ENCODE peak calls at places on chromosome 14, in seven cellular contexts. I is SK-N-SH, X is GM12892, W is K562, Q is HepG2, U is GM12878, G is H1. F is an unnamed sample.

GRCh38 chr14:104639889-104640548 is 35.4 kb upstream of the TMEM179 start:
- DNase-seq in I (peak), X (peak), W (peak), Q (peak), U (no peak), G (peak), F (peak)

GRCh38 chr14:56150018-56150417 is 31.8 kb downstream of the PELI2 start:
- DNase-seq in I (no peak), X (no peak), W (no peak), Q (no peak), U (no peak), G (no peak), F (no peak)

GRCh38 chr14:104724407-104724980 is 465 bp downstream of the ADSS1 start:
- DNase-seq in I (peak), X (no peak), W (peak), Q (no peak), U (no peak), G (no peak), F (no peak)

GRCh38 chr14:61599959-61600358 is 95.4 kb upstream of the HIF1A start:
- DNase-seq in I (no peak), X (no peak), W (no peak), Q (no peak), U (no peak), G (no peak), F (no peak)

GRCh38 chr14:102923201-102923919 is 897 bp downstream of the AMN start:
- DNase-seq in I (no peak), X (no peak), W (no peak), Q (peak), U (no peak), G (no peak), F (no peak)

GRCh38 chr14:86796221-86797074 is 1196.5 kb downstream of the GALC start:
- DNase-seq in I (no peak), X (no peak), W (no peak), Q (peak), U (no peak), G (no peak), F (no peak)

GRCh38 chr14:43934102-43934501 is 573.0 kb downstream of the FSCB start:
- DNase-seq in I (no peak), X (no peak), W (no peak), Q (no peak), U (no peak), G (no peak), F (no peak)

GRCh38 chr14:71636076-71636475 is 296.2 kb upstream of the RGS6 start:
- DNase-seq in I (no peak), X (no peak), W (no peak), Q (no peak), U (no peak), G (no peak), F (no peak)

GRCh38 chr14:37091651-37092050 is 80.8 kb downstream of the SLC25A21 start:
- DNase-seq in I (no peak), X (no peak), W (no peak), Q (no peak), U (no peak), G (no peak), F (no peak)

GRCh38 chr14:73720636-73721035 is 6.5 kb upstream of the PNMA1 start:
- DNase-seq in I (peak), X (no peak), W (no peak), Q (no peak), U (no peak), G (no peak), F (no peak)

GRCh38 chr14:61860294-61860918 is 98.2 kb downstream of the SNAPC1 start:
- DNase-seq in I (peak), X (peak), W (peak), Q (peak), U (peak), G (no peak), F (peak)

GRCh38 chr14:53663709-53664108 is 292.9 kb downstream of the BMP4 start:
- DNase-seq in I (no peak), X (no peak), W (no peak), Q (peak), U (no peak), G (peak), F (no peak)

GRCh38 chr14:26917086-26917485 is 319.3 kb upstream of the NOVA1 start:
- DNase-seq in I (peak), X (no peak), W (peak), Q (peak), U (no peak), G (no peak), F (no peak)

GRCh38 chr14:94056579-94057308 is 24.3 kb downstream of the DDX24 start:
- DNase-seq in I (no peak), X (no peak), W (no peak), Q (no peak), U (peak), G (no peak), F (no peak)

GRCh38 chr14:29749327-29749726 is 178.3 kb downstream of the PRKD1 start:
- DNase-seq in I (no peak), X (no peak), W (no peak), Q (no peak), U (no peak), G (no peak), F (no peak)

GRCh38 chr14:72952171-72952570 is 25.9 kb downstream of the DCAF4 start:
- DNase-seq in I (no peak), X (no peak), W (no peak), Q (no peak), U (no peak), G (no peak), F (no peak)

GRCh38 chr14:53214384-53214783 is 61.3 kb upstream of the DDHD1 start:
- DNase-seq in I (no peak), X (no peak), W (no peak), Q (no peak), U (no peak), G (no peak), F (no peak)

GRCh38 chr14:54220122-54220691 is 176.6 kb upstream of the CDKN3 start:
- DNase-seq in I (peak), X (no peak), W (no peak), Q (no peak), U (no peak), G (no peak), F (no peak)

GRCh38 chr14:72597834-72598233 is 296.1 kb downstream of the DPF3 start:
- DNase-seq in I (no peak), X (no peak), W (no peak), Q (no peak), U (no peak), G (no peak), F (no peak)

GRCh38 chr14:78401866-78402265 is 231.7 kb downstream of the NRXN3 start:
- DNase-seq in I (no peak), X (no peak), W (no peak), Q (no peak), U (no peak), G (no peak), F (no peak)

GRCh38 chr14:95515523-95516517 is 630 bp downstream of the SYNE3 start:
- DNase-seq in I (peak), X (peak), W (peak), Q (peak), U (no peak), G (no peak), F (peak)

GRCh38 chr14:38623661-38624060 is 367.8 kb upstream of the CLEC14A start:
- DNase-seq in I (no peak), X (no peak), W (no peak), Q (no peak), U (no peak), G (no peak), F (no peak)

GRCh38 chr14:23366163-23366921 is 1.4 kb upstream of the EFS start:
- DNase-seq in I (peak), X (no peak), W (no peak), Q (no peak), U (no peak), G (no peak), F (no peak)

GRCh38 chr14:75842624-75843023 is 139.2 kb downstream of the TGFB3 start:
- DNase-seq in I (peak), X (no peak), W (peak), Q (no peak), U (no peak), G (no peak), F (no peak)

GRCh38 chr14:30440986-30441385 is 118.0 kb upstream of the G2E3 start:
- DNase-seq in I (no peak), X (no peak), W (no peak), Q (no peak), U (no peak), G (no peak), F (no peak)

GRCh38 chr14:72883963-72884362 is 9.9 kb downstream of the DPF3 start:
- DNase-seq in I (no peak), X (no peak), W (no peak), Q (no peak), U (peak), G (no peak), F (no peak)

GRCh38 chr14:70907996-70908917 is 998 bp downstream of the PCNX1 start:
- DNase-seq in I (peak), X (peak), W (peak), Q (peak), U (no peak), G (peak), F (peak)

GRCh38 chr14:96938946-96939345 is 141.8 kb downstream of the VRK1 start:
- DNase-seq in I (no peak), X (no peak), W (peak), Q (no peak), U (no peak), G (no peak), F (peak)
- TF ChIP-seq TAF1 in I (no peak), X (no peak), W (no peak), Q (no peak), U (no peak), G (no peak), F (no peak)

DNA sequence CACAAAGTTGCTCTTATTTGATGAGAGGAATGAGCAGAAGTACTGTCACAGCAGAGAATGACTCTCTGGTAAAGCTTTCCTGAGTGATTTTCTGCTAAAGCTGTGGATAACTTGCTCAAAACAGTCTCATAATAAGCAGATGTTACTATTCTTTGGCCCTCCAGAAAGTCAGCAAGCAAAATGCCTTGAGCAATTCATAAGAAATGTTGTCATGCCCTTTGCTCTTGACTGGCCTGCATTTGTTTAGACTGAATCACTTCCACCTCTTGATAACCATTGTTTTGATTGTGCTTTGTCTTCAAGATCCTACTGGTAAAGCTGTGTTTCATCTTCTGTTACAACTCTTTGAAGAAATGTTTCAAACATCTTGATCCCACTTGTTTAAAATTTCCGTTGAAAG is 457.9 kb upstream of the FOXG1 start:
- DNase-seq in I (no peak), X (no peak), W (no peak), Q (no peak), U (no peak), G (no peak), F (no peak)
- TF ChIP-seq TAF1 in I (no peak), X (no peak), W (no peak), Q (no peak), U (no peak), G (no peak), F (no peak)

DNA sequence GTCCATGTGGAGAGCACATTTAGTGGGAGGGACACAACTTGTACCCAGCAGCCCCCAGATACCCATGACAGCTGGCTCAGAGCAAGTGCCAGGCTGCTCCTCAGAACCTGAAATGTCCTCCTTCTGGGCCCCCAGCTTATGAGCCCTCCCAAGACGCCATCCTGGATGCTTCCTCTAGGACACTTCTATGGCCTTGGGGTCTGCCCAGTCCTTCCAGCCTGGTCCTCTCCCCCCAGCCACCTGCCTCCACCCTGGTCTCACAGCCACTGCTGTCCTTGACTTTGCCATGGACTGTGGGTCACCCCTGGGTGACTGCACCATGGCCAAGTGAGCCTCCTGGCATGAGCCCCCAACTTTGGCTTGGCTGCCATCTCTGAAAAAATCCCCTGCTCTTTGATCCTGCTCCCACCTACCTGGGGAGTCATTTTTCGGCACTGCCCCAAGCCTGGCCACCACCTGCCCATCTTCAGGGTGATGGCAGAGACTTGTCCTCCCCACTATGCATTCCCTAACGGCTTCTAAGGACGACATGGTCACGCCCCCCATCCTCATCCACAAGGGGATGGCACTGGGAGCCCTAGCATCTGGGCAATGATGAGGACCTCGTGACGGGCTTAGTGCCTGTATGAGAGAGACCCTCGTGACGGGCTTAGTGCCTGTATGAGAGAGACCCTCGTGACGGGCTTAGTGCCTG is 323.7 kb downstream of the TMEM121 start:
- DNase-seq in I (no peak), X (no peak), W (no peak), Q (no peak), U (no peak), G (no peak), F (no peak)
- TF ChIP-seq TAF1 in I (no peak), X (no peak), W (no peak), Q (no peak), U (no peak), G (no peak), F (no peak)

DNA sequence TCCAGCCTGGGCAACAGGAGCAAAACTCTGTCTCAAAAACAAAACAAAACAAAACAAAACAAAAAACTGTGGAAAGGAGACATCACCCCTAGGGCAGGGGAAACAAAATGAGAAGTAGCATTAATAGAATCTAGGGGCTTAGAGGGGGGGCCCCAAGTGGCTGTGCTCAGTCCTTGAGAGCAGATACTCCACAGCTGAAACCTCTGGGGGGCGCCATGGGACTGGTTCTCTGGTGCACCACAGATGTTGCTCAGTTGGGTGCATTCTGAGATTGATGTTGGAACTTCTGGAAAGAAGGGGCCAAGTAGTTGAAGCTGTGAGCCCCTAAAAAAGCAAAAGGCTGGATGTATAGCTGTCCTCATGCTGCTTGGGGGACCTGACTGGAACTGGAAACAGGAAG is 11.8 kb upstream of the SYNE2 start:
- DNase-seq in I (no peak), X (no peak), W (no peak), Q (peak), U (no peak), G (no peak), F (no peak)
- TF ChIP-seq TAF1 in I (no peak), X (no peak), W (no peak), Q (no peak), U (no peak), G (no peak), F (no peak)

GRCh38 chr14:31705731-31706130 is 144.5 kb downstream of the NUBPL start:
- DNase-seq in I (no peak), X (no peak), W (no peak), Q (no peak), U (no peak), G (no peak), F (no peak)
- TF ChIP-seq TAF1 in I (no peak), X (no peak), W (no peak), Q (no peak), U (no peak), G (no peak), F (no peak)

DNA sequence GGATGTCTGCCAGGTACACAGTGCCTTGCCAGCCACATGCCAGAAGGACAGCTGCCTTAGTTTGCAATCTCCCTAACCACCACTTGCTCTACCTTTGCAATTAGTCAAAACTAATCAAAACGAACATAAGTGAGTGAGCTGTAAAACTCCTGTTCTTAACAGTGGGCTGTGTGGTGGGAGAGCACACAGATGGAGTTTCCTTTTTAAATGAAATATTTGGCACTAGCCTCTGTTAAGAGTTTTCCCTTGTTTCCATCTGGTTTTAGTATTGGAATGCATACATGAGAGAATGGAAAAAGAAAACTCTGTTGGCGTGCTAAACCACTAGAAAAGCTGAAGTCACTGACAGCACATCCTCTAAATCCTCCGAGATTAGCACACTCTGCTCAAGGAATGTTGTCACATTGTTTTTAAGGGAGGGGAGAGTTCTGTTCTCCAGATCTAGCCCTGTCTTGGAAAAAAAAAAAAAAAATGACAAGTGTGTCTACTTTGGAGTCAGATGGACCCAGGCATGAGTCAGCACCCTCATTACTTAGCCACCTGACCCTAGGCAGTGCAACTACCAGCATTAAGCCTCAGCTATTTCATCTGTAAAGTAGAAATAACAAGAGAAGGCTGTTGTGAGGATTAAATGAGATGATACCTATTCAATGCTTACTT is 83.9 kb downstream of the STXBP6 start:
- DNase-seq in I (no peak), X (no peak), W (no peak), Q (no peak), U (no peak), G (no peak), F (no peak)
- TF ChIP-seq TAF1 in I (no peak), X (no peak), W (no peak), Q (no peak), U (no peak), G (no peak), F (no peak)

GRCh38 chr14:69726761-69727511 is 40.0 kb upstream of the SRSF5 start:
- DNase-seq in I (peak), X (peak), W (peak), Q (peak), U (peak), G (no peak), F (peak)
- TF ChIP-seq TAF1 in I (no peak), X (peak), W (no peak), Q (no peak), U (no peak), G (no peak), F (no peak)

GRCh38 chr14:100981808-100982207 is 78.3 kb upstream of the RTL1 start:
- DNase-seq in I (no peak), X (no peak), W (no peak), Q (no peak), U (no peak), G (no peak), F (no peak)

GRCh38 chr14:100983710-100984109 is 80.2 kb upstream of the RTL1 start:
- DNase-seq in I (no peak), X (no peak), W (no peak), Q (no peak), U (no peak), G (no peak), F (no peak)

GRCh38 chr14:100980823-100981222 is 77.3 kb upstream of the RTL1 start:
- DNase-seq in I (no peak), X (no peak), W (no peak), Q (no peak), U (no peak), G (no peak), F (no peak)

GRCh38 chr14:100982764-100983163 is 79.2 kb upstream of the RTL1 start:
- DNase-seq in I (no peak), X (no peak), W (no peak), Q (no peak), U (no peak), G (no peak), F (no peak)

DNA sequence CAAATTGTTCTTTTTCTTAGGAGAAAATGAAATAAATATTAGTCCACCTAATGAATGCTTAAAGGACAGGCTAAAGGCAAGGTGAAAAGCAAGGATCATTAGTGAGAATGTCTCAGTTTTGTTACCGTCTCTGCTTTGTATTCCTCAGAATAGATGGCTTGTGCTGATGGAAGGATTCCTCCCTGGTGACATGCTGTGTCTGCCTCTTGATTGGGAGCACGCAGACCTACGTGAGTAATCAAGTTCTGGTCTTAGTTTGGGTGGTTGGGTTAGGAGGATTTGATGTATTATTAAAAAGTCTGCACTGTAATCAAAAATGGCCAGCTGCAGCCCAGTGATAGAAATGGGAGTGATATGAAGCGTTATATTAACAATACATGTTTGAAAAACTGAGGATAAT is 78.8 kb upstream of the RTL1 start:
- DNase-seq in I (no peak), X (no peak), W (no peak), Q (no peak), U (no peak), G (no peak), F (no peak)
- TF ChIP-seq TAF1 in I (no peak), X (no peak), W (no peak), Q (no peak), U (no peak), G (no peak), F (no peak)

GRCh38 chr14:76947078-76947837 is 81.2 kb downstream of the IRF2BPL start:
- DNase-seq in I (peak), X (peak), W (peak), Q (peak), U (peak), G (peak), F (peak)
- TF ChIP-seq TAF1 in I (no peak), X (no peak), W (no peak), Q (no peak), U (no peak), G (no peak), F (no peak)

GRCh38 chr14:67636361-67636919 is 16.7 kb downstream of the ARG2 start:
- DNase-seq in I (no peak), X (no peak), W (peak), Q (no peak), U (peak), G (no peak), F (no peak)
- TF ChIP-seq TAF1 in I (no peak), X (no peak), W (no peak), Q (no peak), U (no peak), G (no peak), F (no peak)

F was measured in GM12891.